ENCODE peak calls at places on chromosomes 1 and 21, in seven cellular contexts. One of them, this sample, is unnamed.

GRCh38 chr1:212727386-212728181 is 27.9 kb upstream of the BATF3 start:
- DNase-seq in H1: no peak
- DNase-seq in neuronal stem cell: no peak
- DNase-seq in IMR-90: peak
- DNase-seq in mesenchymal stem cell: peak
- DNase-seq in trophoblast cell: peak
- DNase-seq in H9: no peak
- DNase-seq in this sample: no peak

GRCh38 chr21:45494851-45495680 is 47.2 kb downstream of the SLC19A1 start:
- DNase-seq in H1: no peak
- DNase-seq in neuronal stem cell: no peak
- DNase-seq in IMR-90: no peak
- DNase-seq in mesenchymal stem cell: no peak
- DNase-seq in trophoblast cell: no peak
- DNase-seq in H9: no peak
- DNase-seq in this sample: no peak

GRCh38 chr1:248825136-248825535 is 579 bp downstream of the SH3BP5L start:
- DNase-seq in H1: no peak
- DNase-seq in neuronal stem cell: no peak
- DNase-seq in IMR-90: no peak
- DNase-seq in mesenchymal stem cell: no peak
- DNase-seq in trophoblast cell: no peak
- DNase-seq in H9: no peak
- DNase-seq in this sample: no peak

GRCh38 chr1:7298749-7299151 is 472.3 kb upstream of the VAMP3 start:
- DNase-seq in H1: no peak
- DNase-seq in neuronal stem cell: no peak
- DNase-seq in IMR-90: peak
- DNase-seq in mesenchymal stem cell: peak
- DNase-seq in trophoblast cell: no peak
- DNase-seq in H9: no peak
- DNase-seq in this sample: peak

GRCh38 chr1:202835548-202836072 is 24.9 kb downstream of the PCAT6 start:
- DNase-seq in H1: no peak
- DNase-seq in neuronal stem cell: no peak
- DNase-seq in IMR-90: no peak
- DNase-seq in mesenchymal stem cell: no peak
- DNase-seq in trophoblast cell: no peak
- DNase-seq in H9: no peak
- DNase-seq in this sample: peak

GRCh38 chr1:117607471-117607870 is 1.6 kb downstream of the TENT5C start:
- DNase-seq in H1: no peak
- DNase-seq in neuronal stem cell: peak
- DNase-seq in IMR-90: no peak
- DNase-seq in mesenchymal stem cell: peak
- DNase-seq in trophoblast cell: no peak
- DNase-seq in H9: no peak
- DNase-seq in this sample: peak

GRCh38 chr1:91792393-91793032 is 93.4 kb downstream of the TGFBR3 start:
- DNase-seq in H1: no peak
- DNase-seq in neuronal stem cell: no peak
- DNase-seq in IMR-90: no peak
- DNase-seq in mesenchymal stem cell: peak
- DNase-seq in trophoblast cell: no peak
- DNase-seq in H9: no peak
- DNase-seq in this sample: peak

GRCh38 chr1:56965916-56966697 is at the start of gene C8B:
- DNase-seq in H1: no peak
- DNase-seq in neuronal stem cell: no peak
- DNase-seq in IMR-90: no peak
- DNase-seq in mesenchymal stem cell: no peak
- DNase-seq in trophoblast cell: no peak
- DNase-seq in H9: no peak
- DNase-seq in this sample: no peak

GRCh38 chr21:29187939-29188338 is 57.5 kb downstream of the MAP3K7CL start:
- DNase-seq in H1: no peak
- DNase-seq in neuronal stem cell: no peak
- DNase-seq in IMR-90: peak
- DNase-seq in mesenchymal stem cell: peak
- DNase-seq in trophoblast cell: peak
- DNase-seq in H9: no peak
- DNase-seq in this sample: no peak

GRCh38 chr21:44616591-44616926 is 4.7 kb downstream of the KRTAP10-8 start:
- DNase-seq in H1: no peak
- DNase-seq in neuronal stem cell: no peak
- DNase-seq in IMR-90: no peak
- DNase-seq in mesenchymal stem cell: no peak
- DNase-seq in trophoblast cell: no peak
- DNase-seq in H9: no peak
- DNase-seq in this sample: no peak

GRCh38 chr1:200980452-200980772 is 43.1 kb downstream of the KIF21B start:
- DNase-seq in H1: no peak
- DNase-seq in neuronal stem cell: no peak
- DNase-seq in IMR-90: no peak
- DNase-seq in mesenchymal stem cell: no peak
- DNase-seq in trophoblast cell: peak
- DNase-seq in H9: no peak
- DNase-seq in this sample: no peak

GRCh38 chr1:29395724-29396437 is 159.6 kb downstream of the PTPRU start:
- DNase-seq in H1: no peak
- DNase-seq in neuronal stem cell: no peak
- DNase-seq in IMR-90: no peak
- DNase-seq in mesenchymal stem cell: no peak
- DNase-seq in trophoblast cell: no peak
- DNase-seq in H9: no peak
- DNase-seq in this sample: no peak

GRCh38 chr21:34824314-34824713 is 155.5 kb downstream of the CLIC6 start:
- DNase-seq in H1: no peak
- DNase-seq in neuronal stem cell: no peak
- DNase-seq in IMR-90: no peak
- DNase-seq in mesenchymal stem cell: no peak
- DNase-seq in trophoblast cell: no peak
- DNase-seq in H9: no peak
- DNase-seq in this sample: no peak

GRCh38 chr1:226820935-226821718 is 49.3 kb upstream of the PSEN2 start:
- DNase-seq in H1: no peak
- DNase-seq in neuronal stem cell: no peak
- DNase-seq in IMR-90: peak
- DNase-seq in mesenchymal stem cell: peak
- DNase-seq in trophoblast cell: peak
- DNase-seq in H9: no peak
- DNase-seq in this sample: peak

GRCh38 chr21:14453339-14453738 is 70.4 kb upstream of the HSPA13 start:
- DNase-seq in H1: no peak
- DNase-seq in neuronal stem cell: no peak
- DNase-seq in IMR-90: no peak
- DNase-seq in mesenchymal stem cell: no peak
- DNase-seq in trophoblast cell: no peak
- DNase-seq in H9: no peak
- DNase-seq in this sample: no peak

GRCh38 chr1:51708911-51709760 is 92.2 kb downstream of the OSBPL9 start:
- DNase-seq in H1: no peak
- DNase-seq in neuronal stem cell: no peak
- DNase-seq in IMR-90: no peak
- DNase-seq in mesenchymal stem cell: no peak
- DNase-seq in trophoblast cell: no peak
- DNase-seq in H9: no peak
- DNase-seq in this sample: no peak

GRCh38 chr1:55347786-55348185 is 132.6 kb upstream of the USP24 start:
- DNase-seq in H1: no peak
- DNase-seq in neuronal stem cell: no peak
- DNase-seq in IMR-90: peak
- DNase-seq in mesenchymal stem cell: peak
- DNase-seq in trophoblast cell: no peak
- DNase-seq in H9: no peak
- DNase-seq in this sample: no peak
- H2AK5ac ChIP-seq in H1: no peak
- H2AK5ac ChIP-seq in neuronal stem cell: no peak
- H2AK5ac ChIP-seq in IMR-90: no peak
- H2AK5ac ChIP-seq in mesenchymal stem cell: no peak
- H2AK5ac ChIP-seq in trophoblast cell: no peak
- H2AK5ac ChIP-seq in H9: no peak
- H2AK5ac ChIP-seq in this sample: no peak

GRCh38 chr1:107184888-107185287 is 44.0 kb downstream of the NTNG1 start:
- DNase-seq in H1: no peak
- DNase-seq in neuronal stem cell: no peak
- DNase-seq in IMR-90: no peak
- DNase-seq in mesenchymal stem cell: no peak
- DNase-seq in trophoblast cell: no peak
- DNase-seq in H9: no peak
- DNase-seq in this sample: peak
- H3K23ac ChIP-seq in H1: no peak
- H3K23ac ChIP-seq in neuronal stem cell: no peak
- H3K23ac ChIP-seq in IMR-90: no peak
- H3K23ac ChIP-seq in mesenchymal stem cell: no peak
- H3K23ac ChIP-seq in trophoblast cell: no peak
- H3K23ac ChIP-seq in H9: no peak
- H3K23ac ChIP-seq in this sample: no peak

DNA sequence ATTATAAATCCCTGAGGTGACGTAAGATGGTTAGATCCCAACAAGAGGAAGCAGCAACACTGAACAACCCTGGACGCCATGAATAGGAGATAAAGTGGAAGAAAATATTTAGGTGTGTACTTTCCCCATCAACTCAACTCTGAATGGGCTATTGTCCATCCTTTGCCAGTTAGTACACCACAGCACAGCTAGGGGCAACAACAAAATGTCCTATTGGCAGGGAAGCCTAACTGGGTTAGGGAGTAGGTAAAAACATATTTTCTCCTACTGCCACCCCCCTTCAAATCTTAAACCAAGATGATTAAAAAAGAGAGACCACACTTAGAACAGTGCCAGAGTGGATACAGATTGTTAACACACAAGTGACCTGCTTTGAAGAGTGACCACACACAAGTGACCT is 220.0 kb downstream of the LBR start:
- DNase-seq in H1: no peak
- DNase-seq in neuronal stem cell: no peak
- DNase-seq in IMR-90: no peak
- DNase-seq in mesenchymal stem cell: no peak
- DNase-seq in trophoblast cell: no peak
- DNase-seq in H9: no peak
- DNase-seq in this sample: no peak
- H2AK5ac ChIP-seq in H1: no peak
- H2AK5ac ChIP-seq in neuronal stem cell: no peak
- H2AK5ac ChIP-seq in IMR-90: no peak
- H2AK5ac ChIP-seq in mesenchymal stem cell: no peak
- H2AK5ac ChIP-seq in trophoblast cell: no peak
- H2AK5ac ChIP-seq in H9: no peak
- H2AK5ac ChIP-seq in this sample: no peak

GRCh38 chr1:114550336-114550735 is 31.1 kb downstream of the BCAS2 start:
- DNase-seq in H1: no peak
- DNase-seq in neuronal stem cell: no peak
- DNase-seq in IMR-90: no peak
- DNase-seq in mesenchymal stem cell: no peak
- DNase-seq in trophoblast cell: peak
- DNase-seq in H9: no peak
- DNase-seq in this sample: peak
- H3K23ac ChIP-seq in H1: no peak
- H3K23ac ChIP-seq in neuronal stem cell: no peak
- H3K23ac ChIP-seq in IMR-90: no peak
- H3K23ac ChIP-seq in mesenchymal stem cell: no peak
- H3K23ac ChIP-seq in trophoblast cell: no peak
- H3K23ac ChIP-seq in H9: no peak
- H3K23ac ChIP-seq in this sample: no peak

DNA sequence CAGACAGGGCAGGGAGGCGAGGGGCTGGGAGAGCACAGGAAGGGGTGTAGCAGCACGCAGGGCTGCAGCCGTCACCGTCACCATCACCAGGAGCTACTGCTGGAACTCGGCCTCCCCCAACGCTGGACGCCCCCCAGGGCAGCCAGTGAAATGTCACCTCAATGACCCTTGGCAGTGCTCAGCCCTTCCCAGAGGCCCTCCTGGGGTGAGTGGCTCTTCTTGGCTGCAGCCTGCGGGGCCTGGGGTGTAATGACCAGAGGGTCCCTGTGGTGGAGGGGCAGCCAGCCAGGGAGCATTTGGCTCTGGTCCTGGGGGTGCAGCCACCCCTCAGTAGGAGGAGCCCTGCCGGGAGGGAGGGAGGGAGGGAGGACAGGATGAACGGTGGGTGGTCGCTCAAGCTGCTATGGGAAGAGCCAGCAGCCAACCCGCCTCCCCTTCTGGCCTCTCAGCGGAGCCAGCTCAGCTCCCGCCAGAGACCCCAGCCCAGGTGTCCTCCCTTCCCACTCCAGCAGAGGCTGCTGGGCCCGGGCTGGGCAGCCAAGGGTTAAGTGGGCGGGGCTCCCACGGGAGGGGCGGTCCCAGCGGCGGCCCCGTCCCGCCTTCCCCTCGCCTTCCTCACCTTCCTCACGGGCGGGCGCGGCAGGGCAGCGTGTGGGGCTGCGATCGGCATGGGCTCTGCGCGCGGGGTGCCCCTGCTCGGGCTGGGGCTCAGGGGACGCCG is 9.1 kb upstream of the PLCH2 start:
- DNase-seq in H1: peak
- DNase-seq in neuronal stem cell: peak
- DNase-seq in IMR-90: no peak
- DNase-seq in mesenchymal stem cell: no peak
- DNase-seq in trophoblast cell: no peak
- DNase-seq in H9: peak
- DNase-seq in this sample: peak
- H2AK5ac ChIP-seq in H1: no peak
- H2AK5ac ChIP-seq in neuronal stem cell: peak
- H2AK5ac ChIP-seq in IMR-90: no peak
- H2AK5ac ChIP-seq in mesenchymal stem cell: no peak
- H2AK5ac ChIP-seq in trophoblast cell: no peak
- H2AK5ac ChIP-seq in H9: no peak
- H2AK5ac ChIP-seq in this sample: no peak

DNA sequence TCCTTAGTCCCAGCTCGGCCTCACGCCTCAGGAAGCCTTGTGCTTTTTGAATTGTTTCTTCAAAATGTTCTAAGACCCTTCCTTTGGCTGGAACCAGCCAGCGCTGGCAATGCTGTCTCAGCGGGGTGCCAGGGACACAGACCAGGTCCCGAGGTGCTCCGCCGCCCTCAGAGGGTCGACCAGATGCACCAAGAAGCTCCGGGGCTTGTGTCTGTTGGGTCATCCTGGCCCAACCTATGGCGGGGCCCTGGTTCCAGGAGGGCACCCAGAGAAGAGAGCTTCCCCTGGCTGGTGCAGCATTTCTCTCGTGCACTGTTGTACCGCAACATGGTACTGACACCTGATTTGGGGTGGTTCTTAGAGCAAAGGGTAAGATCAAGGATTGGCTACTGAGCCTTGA is 40.1 kb upstream of the BECN2 start:
- DNase-seq in H1: no peak
- DNase-seq in neuronal stem cell: no peak
- DNase-seq in IMR-90: no peak
- DNase-seq in mesenchymal stem cell: no peak
- DNase-seq in trophoblast cell: no peak
- DNase-seq in H9: no peak
- DNase-seq in this sample: no peak
- H3K23ac ChIP-seq in H1: no peak
- H3K23ac ChIP-seq in neuronal stem cell: no peak
- H3K23ac ChIP-seq in IMR-90: no peak
- H3K23ac ChIP-seq in mesenchymal stem cell: no peak
- H3K23ac ChIP-seq in trophoblast cell: no peak
- H3K23ac ChIP-seq in H9: no peak
- H3K23ac ChIP-seq in this sample: no peak